ENCODE peak calls at places on chromosome 19, in four cellular contexts. E is ovary, X is suprapubic skin, D is stomach. S is an unnamed sample.

GRCh38 chr19:38388310-38389100 is at the start of gene SPRED3:
- DNase-seq in E (peak), X (no peak), D (peak), S (no peak)

GRCh38 chr19:4061683-4062575 is 4.8 kb downstream of the ZBTB7A start:
- DNase-seq in E (peak), X (no peak), D (peak), S (no peak)

GRCh38 chr19:42606660-42607351 is 12.1 kb upstream of the CEACAM8 start:
- DNase-seq in E (no peak), X (no peak), D (peak), S (peak)

GRCh38 chr19:18408053-18408476 is 10.6 kb upstream of the LRRC25 start:
- DNase-seq in E (no peak), X (no peak), D (peak), S (no peak)

GRCh38 chr19:1241417-1242095 is at the start of gene ATP5F1D:
- DNase-seq in E (peak), X (peak), D (peak), S (peak)

GRCh38 chr19:1855828-1856255 is 7.5 kb downstream of the KLF16 start:
- DNase-seq in E (no peak), X (no peak), D (no peak), S (no peak)

GRCh38 chr19:52943884-52944643 is 18.6 kb downstream of the ZNF816 start:
- DNase-seq in E (no peak), X (peak), D (no peak), S (no peak)

GRCh38 chr19:8577247-8577646 is at the start of gene MYO1F:
- DNase-seq in E (no peak), X (no peak), D (peak), S (no peak)

GRCh38 chr19:35670686-35671085 is 4.4 kb downstream of the UPK1A start:
- DNase-seq in E (no peak), X (no peak), D (no peak), S (no peak)

GRCh38 chr19:29673451-29674371 is 8.4 kb downstream of the PLEKHF1 start:
- DNase-seq in E (no peak), X (no peak), D (no peak), S (no peak)

GRCh38 chr19:14393303-14393702 is 12.1 kb downstream of the ADGRE5 start:
- DNase-seq in E (no peak), X (no peak), D (no peak), S (no peak)

GRCh38 chr19:30229524-30230174 is 142.5 kb upstream of the ZNF536 start:
- DNase-seq in E (no peak), X (no peak), D (no peak), S (no peak)

GRCh38 chr19:56309511-56310185 is 5.0 kb downstream of the ZSCAN5A start:
- DNase-seq in E (no peak), X (no peak), D (peak), S (no peak)

GRCh38 chr19:5352229-5352763 is 11.7 kb upstream of the PTPRS start:
- DNase-seq in E (no peak), X (no peak), D (no peak), S (no peak)

GRCh38 chr19:14530005-14530348 is 583 bp downstream of the TECR start:
- DNase-seq in E (no peak), X (peak), D (no peak), S (no peak)

GRCh38 chr19:40718774-40719391 is 2.0 kb downstream of the ITPKC start:
- DNase-seq in E (peak), X (peak), D (peak), S (no peak)

GRCh38 chr19:17282488-17283256 is 971 bp downstream of the ANKLE1 start:
- DNase-seq in E (peak), X (peak), D (peak), S (peak)

GRCh38 chr19:55640577-55641375 is at the start of gene ZNF580:
- DNase-seq in E (peak), X (no peak), D (peak), S (no peak)

GRCh38 chr19:11756965-11757364 is 9.8 kb upstream of the ZNF441 start:
- DNase-seq in E (no peak), X (no peak), D (no peak), S (no peak)

GRCh38 chr19:14563989-14564650 is 7.7 kb downstream of the NDUFB7 start:
- DNase-seq in E (no peak), X (no peak), D (no peak), S (no peak)

GRCh38 chr19:29535984-29536508 is 10.3 kb downstream of the VSTM2B start:
- DNase-seq in E (no peak), X (no peak), D (peak), S (no peak)

GRCh38 chr19:28168557-28168956 is 1044.4 kb downstream of the UQCRFS1 start:
- DNase-seq in E (no peak), X (no peak), D (no peak), S (no peak)

GRCh38 chr19:11705474-11705873 is 33.3 kb downstream of the ZNF823 start:
- DNase-seq in E (no peak), X (no peak), D (no peak), S (no peak)

GRCh38 chr19:17236414-17236716 is 9.4 kb downstream of the NR2F6 start:
- DNase-seq in E (no peak), X (no peak), D (no peak), S (no peak)

GRCh38 chr19:1136918-1137317 is 33.1 kb downstream of the GPX4 start:
- DNase-seq in E (no peak), X (no peak), D (no peak), S (no peak)

GRCh38 chr19:57338798-57339378 is 12.2 kb upstream of the ZNF304 start:
- DNase-seq in E (no peak), X (no peak), D (no peak), S (no peak)

GRCh38 chr19:18496167-18496979 is 25.5 kb downstream of the ELL start:
- DNase-seq in E (no peak), X (no peak), D (peak), S (no peak)

GRCh38 chr19:40690699-40691420 is 409 bp upstream of the NUMBL start:
- DNase-seq in E (peak), X (peak), D (peak), S (peak)

GRCh38 chr19:17052439-17052838 is 22.8 kb downstream of the HAUS8 start:
- DNase-seq in E (peak), X (no peak), D (peak), S (no peak)

GRCh38 chr19:29014857-29015436 is 198.0 kb downstream of the UQCRFS1 start:
- DNase-seq in E (no peak), X (no peak), D (no peak), S (no peak)

GRCh38 chr19:15161028-15161984 is 39.5 kb downstream of the NOTCH3 start:
- DNase-seq in E (no peak), X (no peak), D (no peak), S (no peak)

GRCh38 chr19:18904334-18905057 is 8.5 kb upstream of the CERS1 start:
- DNase-seq in E (no peak), X (no peak), D (no peak), S (no peak)

DNA sequence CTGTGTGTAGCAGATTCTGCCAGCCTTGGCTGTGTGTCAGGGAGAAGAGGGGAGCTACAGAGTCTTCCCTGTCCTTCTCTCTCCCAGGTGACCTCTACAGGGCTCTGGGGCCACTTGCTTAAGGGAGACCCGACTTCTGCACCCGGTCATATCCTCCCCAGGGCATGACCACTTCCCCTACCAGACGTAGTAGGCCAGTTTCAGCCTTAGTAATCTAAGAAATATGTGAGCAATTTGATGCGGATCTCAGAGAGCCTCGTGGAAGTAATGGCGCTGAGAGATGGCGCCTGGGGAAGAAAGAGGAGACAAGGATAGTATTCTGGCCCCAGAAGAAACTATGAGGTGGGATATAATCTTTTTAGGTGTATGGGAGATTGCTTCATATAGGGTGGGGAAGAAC is 41.9 kb downstream of the NFIX start:
- DNase-seq in E (no peak), X (no peak), D (no peak), S (no peak)
- TF ChIP-seq CTCF in E (no peak), X (no peak), D (no peak), S (no peak)

GRCh38 chr19:10510301-10510802 is 6.9 kb downstream of the S1PR5 start:
- DNase-seq in E (no peak), X (no peak), D (no peak), S (no peak)
- TF ChIP-seq EP300 in E (no peak), X (no peak), D (no peak), S (no peak)

DNA sequence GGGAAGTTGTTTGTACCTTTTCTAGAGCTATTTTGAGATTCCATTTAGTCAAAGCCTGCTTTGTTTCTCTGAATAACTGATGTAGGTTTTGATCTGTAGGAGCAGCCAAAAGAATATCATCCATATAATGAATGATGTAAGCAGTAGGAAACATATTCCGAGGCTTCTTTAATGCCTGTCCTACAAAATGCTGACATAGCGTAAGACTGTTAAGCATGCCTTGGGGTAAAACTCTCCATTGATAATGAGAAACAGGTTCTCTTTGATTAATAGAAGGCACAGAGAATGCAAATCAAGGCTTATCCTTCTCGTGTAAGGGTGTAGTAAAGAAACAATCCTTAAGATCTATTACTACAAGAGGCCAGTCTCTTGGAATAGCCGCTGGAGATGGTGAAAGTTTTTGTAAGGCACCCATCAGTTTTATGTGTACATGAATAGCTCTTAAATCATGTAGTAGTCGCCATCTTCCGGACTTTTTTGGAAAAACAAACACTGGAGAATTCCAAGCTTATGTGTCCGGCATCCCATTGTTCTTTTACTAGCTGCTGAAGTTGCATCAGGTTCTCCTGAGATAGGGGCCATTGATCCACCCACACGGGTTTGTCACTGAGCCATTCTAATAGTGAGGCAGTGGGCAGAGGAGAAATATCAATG is 13.5 kb downstream of the FPR3 start:
- DNase-seq in E (no peak), X (no peak), D (no peak), S (no peak)
- TF ChIP-seq CTCF in E (no peak), X (no peak), D (no peak), S (no peak)

GRCh38 chr19:37334179-37335071 is 36.5 kb upstream of the ZNF527 start:
- DNase-seq in E (peak), X (peak), D (peak), S (peak)
- TF ChIP-seq EP300 in E (no peak), X (no peak), D (no peak), S (no peak)

GRCh38 chr19:33134571-33135041 is 2.7 kb downstream of the WDR88 start:
- DNase-seq in E (no peak), X (no peak), D (no peak), S (no peak)

GRCh38 chr19:33132425-33132824 is 511 bp downstream of the WDR88 start:
- DNase-seq in E (no peak), X (no peak), D (no peak), S (no peak)

GRCh38 chr19:33130433-33130832 is 1.5 kb upstream of the WDR88 start:
- DNase-seq in E (no peak), X (no peak), D (no peak), S (no peak)

GRCh38 chr19:33132021-33132420 is at the start of gene WDR88:
- DNase-seq in E (no peak), X (no peak), D (no peak), S (no peak)

DNA sequence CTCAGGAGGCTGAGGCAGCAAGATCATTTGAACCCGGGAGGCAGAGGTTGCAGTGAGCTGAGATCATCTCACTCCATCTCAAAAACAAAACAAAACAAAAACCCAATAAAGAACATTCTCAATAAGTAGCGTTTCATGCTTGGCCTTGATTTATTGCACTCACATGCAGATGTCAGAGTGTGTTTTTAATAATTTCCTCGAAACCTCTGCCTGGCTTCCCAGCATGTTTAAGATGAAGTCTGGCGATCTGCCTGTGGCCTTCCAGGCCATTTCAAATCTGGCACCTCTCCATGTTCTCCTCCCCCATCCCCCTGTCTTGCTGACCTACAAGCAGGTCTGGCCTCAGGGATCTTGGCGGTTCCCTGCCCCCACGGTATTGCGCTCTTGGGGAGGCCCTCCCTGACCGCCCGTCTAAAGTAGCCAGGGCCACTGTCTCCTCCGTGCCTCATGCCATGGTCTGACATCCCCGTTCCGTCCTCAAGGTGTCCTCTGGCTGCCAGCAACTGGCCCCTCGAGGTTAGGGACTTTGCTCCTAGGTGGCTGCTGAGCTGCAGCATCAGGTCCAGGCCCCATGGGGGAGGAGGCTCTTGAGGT is 1.6 kb downstream of the WDR88 start:
- DNase-seq in E (no peak), X (no peak), D (no peak), S (no peak)
- TF ChIP-seq CTCF in E (no peak), X (no peak), D (no peak), S (no peak)

DNA sequence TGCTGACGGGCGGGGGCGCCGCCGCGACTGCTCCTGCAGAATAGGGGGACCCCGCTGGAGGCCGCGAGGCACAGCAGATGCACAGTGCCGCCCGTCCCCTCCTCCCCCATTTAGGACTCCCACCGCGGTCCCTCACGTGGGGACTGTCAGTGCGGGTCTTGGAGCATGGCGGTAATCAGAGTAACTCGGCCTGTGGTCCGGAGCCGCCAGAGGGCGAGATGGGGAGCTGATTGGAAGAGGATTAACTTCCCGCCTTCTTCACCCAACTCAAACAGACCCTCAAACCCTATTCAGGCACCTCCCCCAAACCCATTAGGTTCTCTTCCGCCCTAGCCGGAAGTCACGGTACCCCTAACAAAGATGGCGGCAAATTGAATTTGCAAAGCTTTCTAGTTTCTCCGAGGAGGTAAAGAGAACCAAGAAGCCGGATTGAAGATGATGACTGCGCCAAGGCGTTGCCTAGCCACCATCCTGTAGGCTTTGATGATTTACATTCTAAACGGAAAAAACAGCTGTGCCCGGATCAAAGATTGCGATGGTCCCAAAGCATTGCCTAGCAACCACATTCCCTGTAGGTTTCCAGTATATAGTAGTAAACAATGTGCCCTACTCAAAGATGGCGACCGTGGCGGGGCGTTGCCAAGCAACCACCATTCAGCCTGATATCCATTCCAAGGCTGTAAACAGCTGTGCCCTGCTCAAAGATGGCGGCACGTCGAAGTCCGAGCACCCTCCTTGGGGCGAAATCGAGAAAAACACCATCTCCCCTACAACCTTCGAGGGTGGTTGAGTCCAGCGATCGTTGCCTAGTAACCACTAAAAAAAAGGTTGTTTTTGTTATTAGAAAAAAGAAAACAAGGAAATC is at the start of gene FUZ:
- DNase-seq in E (peak), X (peak), D (peak), S (peak)
- TF ChIP-seq EP300 in E (peak), X (no peak), D (no peak), S (no peak)

DNA sequence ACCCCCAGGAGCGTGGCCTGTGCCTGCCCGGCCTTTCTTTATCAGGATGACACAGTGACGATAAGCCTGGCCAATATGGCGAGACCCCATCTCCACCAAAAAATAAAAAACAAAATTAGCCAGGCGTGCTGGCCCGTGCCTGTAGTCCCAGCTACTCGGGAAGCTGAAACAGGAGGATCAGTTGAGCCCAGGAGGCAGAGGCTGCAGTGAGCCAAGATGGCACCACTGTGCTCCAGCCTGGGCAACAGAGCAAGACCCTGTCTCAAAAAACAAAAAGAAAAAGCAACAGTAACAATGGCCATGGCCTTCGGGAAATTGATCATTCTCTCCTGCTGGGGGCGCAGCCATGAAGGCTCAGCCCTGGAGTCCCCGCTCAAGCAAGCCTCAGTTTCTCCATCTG is 11.1 kb downstream of the PEX11G start:
- DNase-seq in E (no peak), X (no peak), D (no peak), S (no peak)
- TF ChIP-seq CTCF in E (no peak), X (no peak), D (no peak), S (no peak)